ENCODE peak calls at places on chromosomes 3 and 15, in eight cellular contexts. R, C, Y, S, U, G, Q and D are unnamed samples. For H3K36me3, the result is how much of the 10 kb centered on the place peaks cover.

GRCh38 chr3:57512174-57512573 is 32.0 kb downstream of the DNAH12 start:
- DNase-seq in R (no peak), C (no peak), Y (no peak), S (no peak), U (peak), G (no peak), Q (no peak), D (no peak)

GRCh38 chr3:183498634-183499033 is 56.9 kb downstream of the KLHL6 start:
- DNase-seq in R (no peak), C (no peak), Y (no peak), S (no peak), U (no peak), G (peak), Q (no peak), D (no peak)

GRCh38 chr3:46538803-46539442 is 27.2 kb downstream of the LRRC2 start:
- DNase-seq in R (peak), C (peak), Y (no peak), S (peak), U (peak), G (no peak), Q (peak), D (peak)

GRCh38 chr3:190320594-190321362 is 1.5 kb downstream of the CLDN1 start:
- DNase-seq in R (no peak), C (no peak), Y (no peak), S (no peak), U (no peak), G (no peak), Q (no peak), D (no peak)

GRCh38 chr15:68614621-68615035 is 35.8 kb downstream of the CORO2B start:
- DNase-seq in R (no peak), C (no peak), Y (peak), S (no peak), U (peak), G (no peak), Q (no peak), D (no peak)

GRCh38 chr3:35663471-35663870 is 24.1 kb downstream of the ARPP21 start:
- DNase-seq in R (no peak), C (no peak), Y (no peak), S (no peak), U (no peak), G (no peak), Q (no peak), D (no peak)

GRCh38 chr15:88624156-88624970 is 3.2 kb downstream of the AEN start:
- DNase-seq in R (peak), C (no peak), Y (no peak), S (no peak), U (peak), G (peak), Q (peak), D (peak)

GRCh38 chr3:46098319-46098761 is 71.1 kb upstream of the XCR1 start:
- DNase-seq in R (no peak), C (peak), Y (no peak), S (no peak), U (peak), G (no peak), Q (peak), D (no peak)

GRCh38 chr3:11641683-11642407 is 1.9 kb downstream of the VGLL4 start:
- DNase-seq in R (no peak), C (no peak), Y (no peak), S (no peak), U (peak), G (no peak), Q (no peak), D (peak)

GRCh38 chr3:151169700-151170224 is 33.3 kb downstream of the GPR171 start:
- DNase-seq in R (peak), C (no peak), Y (no peak), S (no peak), U (no peak), G (no peak), Q (peak), D (no peak)

GRCh38 chr3:40719660-40720287 is 195.0 kb downstream of the ZNF621 start:
- DNase-seq in R (no peak), C (no peak), Y (peak), S (no peak), U (no peak), G (peak), Q (no peak), D (no peak)

GRCh38 chr3:16448691-16449090 is 64.8 kb downstream of the RFTN1 start:
- DNase-seq in R (no peak), C (peak), Y (no peak), S (peak), U (peak), G (no peak), Q (no peak), D (no peak)

GRCh38 chr3:44722103-44722401 is 7.4 kb upstream of the ZNF501 start:
- DNase-seq in R (no peak), C (no peak), Y (no peak), S (no peak), U (no peak), G (no peak), Q (no peak), D (no peak)

GRCh38 chr15:65466901-65467300 is 44.2 kb upstream of the IGDCC4 start:
- DNase-seq in R (no peak), C (no peak), Y (no peak), S (no peak), U (no peak), G (no peak), Q (no peak), D (no peak)

GRCh38 chr15:53251998-53252397 is 461.9 kb upstream of the ONECUT1 start:
- DNase-seq in R (no peak), C (no peak), Y (no peak), S (no peak), U (no peak), G (peak), Q (no peak), D (no peak)

GRCh38 chr15:77251662-77252061 is 168.2 kb downstream of the PEAK1 start:
- DNase-seq in R (no peak), C (peak), Y (no peak), S (no peak), U (peak), G (no peak), Q (no peak), D (no peak)

GRCh38 chr15:89761009-89761831 is 10.2 kb upstream of the MESP1 start:
- DNase-seq in R (no peak), C (no peak), Y (no peak), S (peak), U (no peak), G (no peak), Q (peak), D (no peak)

GRCh38 chr3:148333091-148333490 is 364.6 kb upstream of the AGTR1 start:
- DNase-seq in R (no peak), C (no peak), Y (no peak), S (no peak), U (no peak), G (no peak), Q (no peak), D (no peak)

GRCh38 chr3:114418724-114419543 is 125.1 kb downstream of the TIGIT start:
- DNase-seq in R (no peak), C (peak), Y (no peak), S (no peak), U (peak), G (peak), Q (peak), D (no peak)

GRCh38 chr3:41035445-41036022 is 163.8 kb upstream of the CTNNB1 start:
- DNase-seq in R (no peak), C (no peak), Y (no peak), S (no peak), U (no peak), G (no peak), Q (no peak), D (no peak)

GRCh38 chr3:29176501-29176900 is 104.4 kb upstream of the RBMS3 start:
- DNase-seq in R (no peak), C (no peak), Y (peak), S (no peak), U (no peak), G (no peak), Q (no peak), D (no peak)

GRCh38 chr15:68279779-68280745 is 2.5 kb downstream of the FEM1B start:
- DNase-seq in R (no peak), C (no peak), Y (no peak), S (no peak), U (no peak), G (no peak), Q (no peak), D (no peak)

GRCh38 chr3:117074833-117075232 is 365.3 kb downstream of the TUSC7 start:
- DNase-seq in R (no peak), C (no peak), Y (no peak), S (no peak), U (no peak), G (no peak), Q (no peak), D (no peak)

GRCh38 chr3:175065492-175065891 is 206.4 kb downstream of the NAALADL2 start:
- DNase-seq in R (no peak), C (no peak), Y (no peak), S (no peak), U (peak), G (no peak), Q (no peak), D (no peak)

GRCh38 chr3:41320953-41321641 is 121.8 kb downstream of the CTNNB1 start:
- DNase-seq in R (no peak), C (no peak), Y (no peak), S (no peak), U (no peak), G (no peak), Q (no peak), D (no peak)

GRCh38 chr15:32659340-32659831 is 17.9 kb downstream of the SCG5 start:
- DNase-seq in R (no peak), C (peak), Y (peak), S (no peak), U (peak), G (peak), Q (no peak), D (no peak)

GRCh38 chr15:45635191-45635638 is 386 bp downstream of the SQOR start:
- DNase-seq in R (peak), C (no peak), Y (peak), S (peak), U (peak), G (peak), Q (peak), D (peak)

GRCh38 chr3:123657578-123657977 is 72.7 kb upstream of the HACD2 start:
- DNase-seq in R (no peak), C (no peak), Y (no peak), S (no peak), U (peak), G (no peak), Q (no peak), D (no peak)

GRCh38 chr15:66514586-66514985 is 9.5 kb downstream of the ZWILCH start:
- DNase-seq in R (no peak), C (no peak), Y (no peak), S (no peak), U (no peak), G (no peak), Q (no peak), D (no peak)

GRCh38 chr15:91472316-91472756 is 372.3 kb downstream of the SV2B start:
- DNase-seq in R (no peak), C (no peak), Y (no peak), S (no peak), U (no peak), G (no peak), Q (peak), D (no peak)

GRCh38 chr3:52845157-52845556 is 10.3 kb upstream of the MUSTN1 start:
- DNase-seq in R (no peak), C (peak), Y (no peak), S (peak), U (peak), G (peak), Q (no peak), D (no peak)

GRCh38 chr15:34271493-34271892 is 46.7 kb downstream of the EMC4 start:
- DNase-seq in R (no peak), C (peak), Y (no peak), S (no peak), U (peak), G (peak), Q (no peak), D (no peak)

GRCh38 chr15:40069178-40070165 is 30.5 kb upstream of the SRP14 start:
- DNase-seq in R (peak), C (no peak), Y (peak), S (peak), U (no peak), G (peak), Q (no peak), D (no peak)
- H3K4me3 ChIP-seq in R (no peak), C (no peak), Y (peak), S (no peak), U (no peak), G (peak), Q (no peak), D (no peak)

GRCh38 chr3:47868306-47868705 is 65.4 kb downstream of the DHX30 start:
- DNase-seq in R (no peak), C (no peak), Y (no peak), S (peak), U (no peak), G (no peak), Q (no peak), D (no peak)
- H3K36me3 ChIP-seq in R (half or more), C (half or more), Y (under half), S (half or more), U (half or more), G (half or more), Q (under half), D (under half)

DNA sequence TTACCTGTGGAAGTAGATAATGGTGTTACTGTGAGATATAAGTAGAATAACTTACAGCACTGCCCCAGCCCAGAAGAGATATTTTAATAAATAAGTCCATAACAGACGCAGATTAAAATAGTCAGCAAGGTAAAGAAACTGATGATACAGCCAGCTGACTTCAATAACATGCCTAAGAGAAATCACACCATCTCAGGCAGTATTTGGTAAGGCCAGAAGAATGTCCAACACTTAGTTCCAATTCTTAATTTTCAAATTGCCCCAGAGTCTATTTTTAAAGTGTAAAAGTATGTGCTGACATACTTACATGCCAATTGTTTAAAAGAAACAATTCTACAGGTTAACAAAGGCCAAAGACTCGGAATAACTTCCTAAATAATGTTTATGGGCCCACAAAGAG is 1.6 kb downstream of the GNB4 start:
- DNase-seq in R (no peak), C (no peak), Y (no peak), S (no peak), U (no peak), G (no peak), Q (no peak), D (no peak)
- H3K4me3 ChIP-seq in R (peak), C (peak), Y (peak), S (peak), U (peak), G (no peak), Q (peak), D (no peak)

GRCh38 chr3:1380926-1381646 is 288.3 kb downstream of the CNTN6 start:
- DNase-seq in R (no peak), C (no peak), Y (no peak), S (no peak), U (no peak), G (no peak), Q (no peak), D (no peak)

GRCh38 chr3:1374471-1374870 is 281.6 kb downstream of the CNTN6 start:
- DNase-seq in R (no peak), C (no peak), Y (no peak), S (no peak), U (no peak), G (no peak), Q (no peak), D (no peak)

DNA sequence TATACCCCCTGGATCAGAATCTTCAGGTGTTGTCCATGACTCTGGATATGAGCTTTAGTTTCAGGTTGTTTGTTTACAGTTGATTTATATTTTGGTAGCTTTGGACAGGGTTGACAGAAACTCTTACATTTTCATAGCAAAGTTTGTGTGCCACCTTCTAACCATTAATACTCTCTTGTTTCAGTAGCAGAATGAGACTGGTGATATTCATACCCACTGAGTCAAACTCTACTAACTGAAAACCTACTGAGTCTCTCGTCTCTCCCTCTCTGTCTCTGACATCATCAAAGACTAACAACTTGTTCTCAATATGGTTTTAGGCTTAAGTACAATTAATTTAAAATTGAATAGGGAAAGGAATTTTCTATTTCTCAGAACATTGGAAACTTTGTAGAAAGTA is 282.3 kb downstream of the CNTN6 start:
- DNase-seq in R (no peak), C (no peak), Y (no peak), S (no peak), U (no peak), G (no peak), Q (no peak), D (no peak)
- H3K36me3 ChIP-seq in R (under half), C (under half), Y (under half), S (under half), U (under half), G (under half), Q (under half), D (under half)

GRCh38 chr15:96346409-96346808 is 15.9 kb downstream of the NR2F2 start:
- DNase-seq in R (no peak), C (no peak), Y (no peak), S (no peak), U (no peak), G (no peak), Q (no peak), D (no peak)
- H3K4me3 ChIP-seq in R (peak), C (peak), Y (peak), S (peak), U (peak), G (no peak), Q (no peak), D (no peak)

GRCh38 chr15:44596511-44597010 is 59.6 kb downstream of the EIF3J start:
- DNase-seq in R (no peak), C (no peak), Y (no peak), S (no peak), U (no peak), G (no peak), Q (peak), D (no peak)

GRCh38 chr15:44595246-44595645 is 58.3 kb downstream of the EIF3J start:
- DNase-seq in R (no peak), C (no peak), Y (no peak), S (no peak), U (peak), G (no peak), Q (no peak), D (no peak)

GRCh38 chr15:44595656-44596510 is 58.9 kb downstream of the EIF3J start:
- DNase-seq in R (no peak), C (no peak), Y (no peak), S (no peak), U (peak), G (no peak), Q (peak), D (no peak)

GRCh38 chr15:44598892-44599291 is 61.9 kb downstream of the EIF3J start:
- DNase-seq in R (no peak), C (peak), Y (no peak), S (no peak), U (peak), G (no peak), Q (no peak), D (no peak)

GRCh38 chr15:44598066-44598465 is 61.1 kb downstream of the EIF3J start:
- DNase-seq in R (no peak), C (no peak), Y (no peak), S (no peak), U (no peak), G (no peak), Q (no peak), D (no peak)
- H3K36me3 ChIP-seq in R (half or more), C (under half), Y (under half), S (half or more), U (half or more), G (under half), Q (under half), D (under half)

DNA sequence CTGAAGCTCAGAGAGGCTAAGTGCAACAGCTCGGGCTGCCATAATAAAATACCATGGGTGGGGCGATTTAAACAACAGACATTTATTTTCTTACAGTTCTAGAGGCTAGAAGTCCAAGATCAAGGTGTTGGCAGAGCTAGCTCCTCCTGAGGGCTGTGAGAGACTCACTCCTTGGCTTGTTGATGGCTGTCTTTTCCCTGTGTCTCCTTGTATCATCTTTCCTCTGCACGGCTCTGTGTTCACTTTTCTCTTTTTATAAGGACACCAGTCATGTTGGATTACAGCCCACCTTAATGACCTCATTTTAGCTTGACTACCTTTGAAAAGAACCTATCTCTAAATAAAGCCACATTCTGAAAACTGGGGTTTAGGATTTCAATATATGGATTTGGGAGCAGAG is 129.7 kb downstream of the RPL22L1 start:
- DNase-seq in R (no peak), C (no peak), Y (no peak), S (no peak), U (no peak), G (no peak), Q (no peak), D (no peak)
- H3K4me3 ChIP-seq in R (no peak), C (no peak), Y (no peak), S (no peak), U (peak), G (no peak), Q (no peak), D (no peak)

GRCh38 chr3:160427832-160428424 is 21.7 kb downstream of the TRIM59 start:
- DNase-seq in R (no peak), C (no peak), Y (no peak), S (no peak), U (peak), G (no peak), Q (no peak), D (no peak)
- H3K36me3 ChIP-seq in R (half or more), C (under half), Y (half or more), S (half or more), U (half or more), G (half or more), Q (half or more), D (under half)

DNA sequence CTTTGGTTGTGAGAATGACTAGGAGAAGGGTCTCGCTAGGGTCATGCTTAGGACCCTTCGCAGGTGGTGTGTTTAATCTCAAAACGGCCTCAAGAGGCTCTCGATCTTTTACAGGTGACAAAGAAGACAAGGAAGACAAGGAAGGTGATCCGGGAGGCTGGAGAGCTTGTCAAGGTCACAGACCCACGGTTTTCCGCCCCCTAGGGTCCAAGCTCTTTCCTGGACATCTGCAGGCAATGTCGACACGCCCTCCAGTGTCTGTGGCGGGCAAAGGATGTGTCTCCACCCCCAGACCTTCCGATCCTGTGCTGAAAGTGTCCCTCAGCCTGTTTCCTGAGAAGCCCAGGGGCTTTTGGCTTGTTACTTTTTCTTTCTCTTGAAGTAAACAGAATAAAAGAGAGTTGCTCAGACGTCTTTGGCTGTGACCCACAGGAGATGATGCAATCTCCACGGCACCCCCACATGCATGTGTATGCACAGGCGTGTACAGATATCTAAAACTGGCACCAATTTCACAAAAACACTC is 108.7 kb downstream of the KLF13 start:
- DNase-seq in R (peak), C (peak), Y (peak), S (peak), U (peak), G (peak), Q (peak), D (peak)
- H3K4me3 ChIP-seq in R (peak), C (peak), Y (no peak), S (peak), U (peak), G (no peak), Q (peak), D (peak)